ENCODE peak calls at places on chromosomes 3 and 15, in ten cellular contexts. M, Q, R, I, A, T, H, X, U and B are unnamed samples.

GRCh38 chr3:79057756-79058155 is 710.0 kb downstream of the ROBO1 start:
- DNase-seq in M (no peak), Q (no peak), R (no peak), I (no peak), A (no peak), T (no peak), H (no peak), X (no peak), U (no peak), B (no peak)

GRCh38 chr15:82165948-82166376 is 96.6 kb downstream of the EFL1 start:
- DNase-seq in M (no peak), Q (no peak), R (no peak), I (no peak), A (no peak), T (no peak), H (no peak), X (peak; percentile 70), U (no peak), B (no peak)

GRCh38 chr3:43248956-43249355 is 37.4 kb upstream of the SNRK start:
- DNase-seq in M (no peak), Q (no peak), R (no peak), I (no peak), A (no peak), T (no peak), H (no peak), X (no peak), U (no peak), B (no peak)

GRCh38 chr3:189689625-189690024 is 58.4 kb downstream of the TP63 start:
- DNase-seq in M (no peak), Q (no peak), R (no peak), I (no peak), A (no peak), T (no peak), H (no peak), X (no peak), U (peak; percentile 60), B (no peak)

GRCh38 chr3:148464246-148464645 is 233.5 kb upstream of the AGTR1 start:
- DNase-seq in M (no peak), Q (no peak), R (no peak), I (no peak), A (peak; percentile 11), T (peak; percentile 8), H (no peak), X (peak; percentile 50), U (peak; percentile 16), B (no peak)

GRCh38 chr3:114481113-114481512 is 187.3 kb downstream of the TIGIT start:
- DNase-seq in M (no peak), Q (no peak), R (no peak), I (no peak), A (no peak), T (no peak), H (no peak), X (no peak), U (no peak), B (no peak)

GRCh38 chr3:28348286-28348636 is 260 bp upstream of the ZCWPW2 start:
- DNase-seq in M (no peak), Q (no peak), R (no peak), I (no peak), A (peak; percentile 36), T (peak; percentile 90), H (no peak), X (peak; percentile 89), U (peak; percentile 91), B (peak; percentile 82)

GRCh38 chr3:174855002-174855401 is 4.1 kb upstream of the NAALADL2 start:
- DNase-seq in M (no peak), Q (no peak), R (no peak), I (no peak), A (no peak), T (no peak), H (no peak), X (no peak), U (peak; percentile 50), B (no peak)

GRCh38 chr15:65914981-65915925 is 46.0 kb downstream of the RAB11A start:
- DNase-seq in M (no peak), Q (no peak), R (no peak), I (no peak), A (no peak), T (no peak), H (no peak), X (no peak), U (no peak), B (no peak)

GRCh38 chr3:82643948-82644347 is 882.5 kb upstream of the GBE1 start:
- DNase-seq in M (no peak), Q (no peak), R (no peak), I (no peak), A (no peak), T (no peak), H (no peak), X (no peak), U (peak; percentile 13), B (no peak)

GRCh38 chr3:130968231-130968630 is 58.4 kb downstream of the ASTE1 start:
- DNase-seq in M (no peak), Q (no peak), R (no peak), I (no peak), A (peak; percentile 71), T (no peak), H (no peak), X (peak; percentile 77), U (no peak), B (no peak)

GRCh38 chr15:77851696-77852095 is 219.0 kb upstream of the LINGO1 start:
- DNase-seq in M (no peak), Q (peak; percentile 66), R (no peak), I (no peak), A (no peak), T (no peak), H (no peak), X (no peak), U (no peak), B (no peak)

GRCh38 chr15:65952425-65953053 is 83.2 kb downstream of the RAB11A start:
- DNase-seq in M (peak; percentile 50), Q (no peak), R (no peak), I (no peak), A (no peak), T (peak; percentile 69), H (no peak), X (peak; percentile 65), U (peak; percentile 76), B (no peak)

GRCh38 chr15:70186152-70186551 is 88.4 kb upstream of the TLE3 start:
- DNase-seq in M (no peak), Q (no peak), R (no peak), I (no peak), A (no peak), T (no peak), H (no peak), X (no peak), U (no peak), B (no peak)

GRCh38 chr3:194893121-194893979 is 207.7 kb downstream of the FAM43A start:
- DNase-seq in M (no peak), Q (no peak), R (peak; percentile 15), I (no peak), A (no peak), T (no peak), H (no peak), X (no peak), U (no peak), B (no peak)